ENCODE peak calls at places on chromosome 11, in seven cellular contexts. W is CD8-positive, alpha-beta T cell; P is breast epithelium; O is neural progenitor cell; E is upper lobe of right lung; F is iPS DF 6.9; T is lower lobe of right lung. Y is an unnamed sample.

GRCh38 chr11:43790444-43790794 is 90.2 kb upstream of the ALKBH3 start:
- DNase-seq in T (no peak), W (no peak), O (no peak), P (no peak), F (no peak), E (no peak), Y (no peak)

GRCh38 chr11:65468874-65469333 is 29.9 kb upstream of the MALAT1 start:
- DNase-seq in W (peak), P (peak), F (no peak), O (peak), E (peak), T (peak), Y (no peak)

GRCh38 chr11:123056835-123057491 is 5.0 kb downstream of the HSPA8 start:
- DNase-seq in E (no peak), W (no peak), T (no peak), O (no peak), P (no peak), F (no peak), Y (no peak)

GRCh38 chr11:117172678-117173421 is 5.7 kb upstream of the SIDT2 start:
- DNase-seq in F (no peak), T (no peak), P (no peak), E (no peak), W (no peak), O (no peak), Y (no peak)

GRCh38 chr11:69587454-69588081 is 53.4 kb upstream of the CCND1 start:
- DNase-seq in E (no peak), W (no peak), P (no peak), F (no peak), T (no peak), O (no peak), Y (no peak)

GRCh38 chr11:70187771-70188170 is 15.3 kb upstream of the FADD start:
- DNase-seq in F (no peak), P (no peak), E (no peak), T (no peak), O (no peak), W (no peak), Y (no peak)

GRCh38 chr11:134738581-134738980 is 326.5 kb upstream of the B3GAT1 start:
- DNase-seq in W (no peak), F (no peak), O (no peak), T (no peak), E (no peak), P (no peak), Y (no peak)

GRCh38 chr11:6443269-6444003 is 2.6 kb upstream of the HPX start:
- DNase-seq in P (no peak), W (peak), F (peak), T (peak), O (peak), E (peak), Y (peak)

GRCh38 chr11:129766858-129767604 is 48.6 kb upstream of the TMEM45B start:
- DNase-seq in T (no peak), E (no peak), F (peak), P (no peak), O (peak), W (no peak), Y (no peak)

GRCh38 chr11:20213790-20214189 is 53.5 kb upstream of the DBX1 start:
- DNase-seq in F (no peak), W (no peak), P (no peak), E (no peak), T (no peak), O (no peak), Y (no peak)

GRCh38 chr11:118129475-118130196 is 23.0 kb downstream of the SCN4B start:
- DNase-seq in W (no peak), T (no peak), P (no peak), O (no peak), E (peak), F (no peak), Y (no peak)

GRCh38 chr11:16791494-16791961 is 53.1 kb downstream of the C11orf58 start:
- DNase-seq in W (no peak), T (peak), E (no peak), F (no peak), P (no peak), O (no peak), Y (no peak)

GRCh38 chr11:128506384-128506783 is 81.0 kb downstream of the ETS1 start:
- DNase-seq in P (no peak), E (no peak), W (peak), O (no peak), F (no peak), T (no peak), Y (no peak)

GRCh38 chr11:68106165-68106940 is 14.8 kb downstream of the CHKA start:
- DNase-seq in W (no peak), F (no peak), E (no peak), O (no peak), T (no peak), P (no peak), Y (no peak)

GRCh38 chr11:16873289-16873688 is 134.8 kb downstream of the C11orf58 start:
- DNase-seq in P (no peak), W (no peak), E (no peak), O (no peak), F (no peak), T (no peak), Y (no peak)

GRCh38 chr11:12275818-12276217 is 101.6 kb upstream of the PARVA start:
- DNase-seq in F (no peak), P (peak), T (no peak), W (no peak), E (no peak), O (no peak), Y (no peak)

GRCh38 chr11:134098566-134099184 is 29.8 kb downstream of the JAM3 start:
- DNase-seq in W (no peak), P (no peak), O (no peak), T (no peak), E (no peak), F (no peak), Y (no peak)

GRCh38 chr11:25535462-25535861 is 796.5 kb upstream of the ANO3 start:
- DNase-seq in F (no peak), P (no peak), W (no peak), O (no peak), T (no peak), E (no peak), Y (no peak)

GRCh38 chr11:13221722-13222121 is 55.9 kb upstream of the BMAL1 start:
- DNase-seq in E (no peak), F (no peak), O (peak), T (no peak), W (no peak), P (no peak), Y (no peak)

GRCh38 chr11:15688351-15688792 is 573.6 kb downstream of the INSC start:
- DNase-seq in E (no peak), F (no peak), W (no peak), P (no peak), O (no peak), T (no peak), Y (no peak)

GRCh38 chr11:126160345-126161145 is 50.9 kb downstream of the RPUSD4 start:
- DNase-seq in E (no peak), P (no peak), T (no peak), O (peak), W (no peak), F (no peak), Y (no peak)

GRCh38 chr11:35944503-35945136 is 758 bp downstream of the LDLRAD3 start:
- DNase-seq in O (peak), T (peak), W (no peak), E (peak), P (no peak), F (no peak), Y (peak)

GRCh38 chr11:3146612-3147256 is 18.4 kb downstream of the OSBPL5 start:
- DNase-seq in O (no peak), F (no peak), W (no peak), P (no peak), E (no peak), T (no peak), Y (no peak)

GRCh38 chr11:64284962-64285884 is at the start of gene GPR137:
- DNase-seq in E (peak), P (peak), T (peak), W (peak), F (no peak), O (peak), Y (peak)

GRCh38 chr11:44977493-44977984 is 26.9 kb upstream of the TP53I11 start:
- DNase-seq in T (no peak), F (no peak), E (no peak), P (no peak), O (peak), W (no peak), Y (no peak)

GRCh38 chr11:100942016-100942415 is 187.6 kb downstream of the PGR start:
- DNase-seq in E (no peak), T (no peak), O (no peak), P (peak), F (no peak), W (no peak), Y (no peak)

GRCh38 chr11:124612567-124613245 is 1.5 kb downstream of the PANX3 start:
- DNase-seq in T (no peak), W (no peak), E (no peak), P (no peak), F (no peak), O (peak), Y (no peak)

GRCh38 chr11:17760102-17761029 is 25.8 kb downstream of the KCNC1 start:
- DNase-seq in W (no peak), T (no peak), F (peak), P (no peak), O (peak), E (no peak), Y (no peak)

GRCh38 chr11:123377355-123377754 is 52.7 kb upstream of the GRAMD1B start:
- DNase-seq in P (no peak), F (no peak), O (no peak), T (no peak), W (no peak), E (no peak), Y (no peak)

GRCh38 chr11:134369656-134370525 is 38.1 kb downstream of the GLB1L2 start:
- DNase-seq in P (peak), T (peak), O (no peak), E (peak), W (no peak), F (no peak), Y (no peak)

GRCh38 chr11:11944444-11944843 is 64.0 kb downstream of the DKK3 start:
- DNase-seq in O (no peak), F (no peak), W (no peak), E (no peak), T (no peak), P (no peak), Y (no peak)

GRCh38 chr11:62656801-62657429 is 3.8 kb upstream of the INTS5 start:
- DNase-seq in O (no peak), E (no peak), W (no peak), T (no peak), P (no peak), F (no peak), Y (no peak)

GRCh38 chr11:62648967-62649364 is 2.6 kb upstream of the GANAB start:
- DNase-seq in E (no peak), O (no peak), P (no peak), T (no peak), W (no peak), F (no peak), Y (no peak)

GRCh38 chr11:62649486-62649885 is 3.1 kb upstream of the GANAB start:
- DNase-seq in P (no peak), O (no peak), F (no peak), W (no peak), T (no peak), E (no peak), Y (no peak)

GRCh38 chr11:62652156-62653006 is 721 bp downstream of the INTS5 start:
- DNase-seq in F (no peak), O (no peak), E (no peak), T (no peak), P (no peak), W (peak), Y (no peak)

DNA sequence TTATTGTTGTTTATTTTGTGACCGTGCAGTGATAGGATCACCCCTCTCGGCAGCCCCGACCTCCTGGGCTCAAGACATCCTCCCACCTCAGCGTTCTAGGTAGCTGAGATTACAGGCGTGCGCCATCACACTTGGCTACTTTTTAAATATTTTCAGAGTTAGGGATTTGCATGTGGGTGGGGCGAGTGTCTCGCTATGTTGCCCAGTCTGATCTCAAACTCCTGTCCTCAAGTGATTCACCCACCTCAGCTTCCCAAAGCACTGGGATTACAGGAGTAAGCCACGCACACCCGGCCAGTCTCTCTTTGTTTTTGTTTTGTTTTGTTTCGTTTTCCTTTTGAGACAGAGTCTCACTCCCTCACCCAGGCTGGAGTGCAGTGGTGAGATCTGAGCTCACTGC is 1.2 kb upstream of the INTS5 start:
- DNase-seq in T (no peak), P (no peak), E (no peak), W (no peak), F (no peak), O (no peak), Y (no peak)
- H3K27ac ChIP-seq in T (no peak), P (no peak), E (no peak), W (no peak), F (no peak), O (no peak), Y (no peak)

GRCh38 chr11:111518668-111519067 is 4.1 kb downstream of the HOATZ start:
- DNase-seq in T (no peak), E (no peak), F (no peak), P (no peak), W (no peak), O (no peak), Y (no peak)

GRCh38 chr11:111521132-111521531 is 6.6 kb downstream of the HOATZ start:
- DNase-seq in W (no peak), P (no peak), T (no peak), E (no peak), O (no peak), F (no peak), Y (no peak)

GRCh38 chr11:111522426-111522825 is 7.8 kb downstream of the HOATZ start:
- DNase-seq in P (no peak), E (no peak), O (no peak), F (no peak), T (no peak), W (no peak), Y (no peak)

GRCh38 chr11:111523343-111523742 is 8.8 kb downstream of the HOATZ start:
- DNase-seq in E (no peak), F (no peak), P (no peak), T (no peak), W (no peak), O (no peak), Y (no peak)

DNA sequence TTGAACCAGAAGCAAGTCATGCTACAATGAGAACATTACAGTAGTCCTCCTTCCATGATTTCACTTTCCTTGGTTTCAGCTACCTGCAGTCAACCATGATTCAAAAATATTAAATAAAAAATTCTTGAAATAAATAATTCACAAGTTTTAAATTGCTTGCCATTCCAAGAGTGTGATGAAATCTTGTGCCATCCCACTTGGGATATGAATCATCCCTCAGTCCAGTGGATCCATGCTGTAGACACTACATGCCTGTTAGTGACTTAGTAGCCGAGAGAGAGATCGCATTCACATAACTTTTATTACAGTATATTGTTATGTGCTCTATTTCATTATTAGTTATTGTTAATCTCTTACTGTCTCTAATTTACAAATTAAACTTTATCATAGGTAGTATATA is 6.0 kb downstream of the HOATZ start:
- DNase-seq in F (no peak), E (no peak), O (no peak), W (no peak), P (no peak), T (no peak), Y (no peak)
- H3K27ac ChIP-seq in F (no peak), E (no peak), O (no peak), W (no peak), P (no peak), T (no peak), Y (no peak)

GRCh38 chr11:106276126-106276525 is 198.7 kb downstream of the AASDHPPT start:
- DNase-seq in O (no peak), F (no peak), T (no peak), E (no peak), W (no peak), P (no peak), Y (no peak)

GRCh38 chr11:106275151-106275550 is 197.7 kb downstream of the AASDHPPT start:
- DNase-seq in O (no peak), E (no peak), F (no peak), T (no peak), P (no peak), W (no peak), Y (no peak)

GRCh38 chr11:106278391-106278790 is 200.9 kb downstream of the AASDHPPT start:
- DNase-seq in T (no peak), W (no peak), F (no peak), O (no peak), E (no peak), P (no peak), Y (no peak)

GRCh38 chr11:106280041-106280440 is 202.6 kb downstream of the AASDHPPT start:
- DNase-seq in O (peak), P (no peak), F (no peak), T (no peak), E (no peak), W (no peak), Y (no peak)

GRCh38 chr11:106276859-106277436 is 199.5 kb downstream of the AASDHPPT start:
- DNase-seq in P (no peak), F (no peak), O (peak), T (no peak), E (no peak), W (no peak), Y (no peak)
- H3K27ac ChIP-seq in P (no peak), F (no peak), O (no peak), T (no peak), E (no peak), W (no peak), Y (no peak)

DNA sequence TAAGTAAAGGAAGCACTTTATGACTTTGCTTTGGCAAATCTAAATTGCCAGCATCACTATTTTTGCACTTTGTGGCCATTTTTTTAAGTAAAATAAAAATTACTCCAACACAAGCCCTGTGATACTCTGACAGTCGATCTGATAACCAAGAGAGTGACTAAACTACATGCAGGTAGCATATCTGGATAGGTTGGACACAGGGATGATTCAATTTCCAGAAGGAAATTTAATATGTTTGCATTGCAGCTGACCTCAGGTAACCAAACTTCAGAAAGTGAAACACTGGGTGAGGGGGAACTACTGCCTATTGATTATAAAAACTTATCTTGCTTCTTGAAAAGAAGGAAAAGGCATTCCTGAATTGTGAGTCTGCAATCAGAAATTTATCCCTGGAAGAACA is 13.9 kb downstream of the OR5B3 start:
- DNase-seq in O (no peak), P (no peak), T (no peak), F (no peak), E (no peak), W (no peak), Y (no peak)
- H3K27ac ChIP-seq in O (no peak), P (no peak), T (no peak), F (no peak), E (no peak), W (no peak), Y (no peak)

DNA sequence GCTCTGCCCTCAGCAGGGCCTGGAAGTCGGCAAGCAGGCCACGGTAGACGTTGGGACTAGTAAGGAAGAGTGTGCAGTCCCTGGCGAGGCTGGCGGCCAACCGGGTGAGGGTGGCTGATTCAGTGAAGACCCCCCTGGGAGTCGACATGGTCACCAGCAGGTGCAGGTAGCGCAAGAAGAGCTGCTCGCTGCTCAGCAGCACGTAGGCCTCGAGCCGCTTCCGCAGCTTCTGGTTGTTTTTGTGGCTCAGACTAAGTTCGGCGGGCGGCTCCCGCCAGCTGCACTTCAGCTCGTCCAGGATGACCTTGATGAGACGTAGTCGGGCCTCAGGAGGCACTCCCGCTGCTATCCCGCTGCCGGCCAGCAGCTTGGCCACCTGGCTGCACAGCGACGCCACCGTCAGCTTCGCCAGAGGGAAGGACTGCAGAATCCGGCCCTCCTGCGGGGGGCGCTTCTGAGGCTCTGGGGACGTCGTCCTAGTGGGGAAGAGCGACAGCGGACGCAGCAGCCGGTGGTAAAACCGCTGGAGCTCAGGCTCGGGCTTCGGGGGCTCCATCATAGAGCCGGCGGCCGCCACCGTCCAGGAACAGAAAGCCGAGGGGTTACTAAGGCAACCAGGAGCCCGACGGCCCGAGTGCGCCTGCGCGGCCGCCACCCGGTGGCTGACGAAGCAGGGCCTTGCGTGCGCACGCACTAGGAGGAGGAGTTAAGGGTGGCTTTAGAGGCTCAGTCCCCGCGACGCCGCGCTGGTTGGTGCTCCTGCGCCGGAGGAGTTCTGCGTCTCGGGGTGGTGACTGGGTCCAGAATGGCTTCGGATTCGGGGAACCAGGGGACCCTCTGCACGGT is at the start of the genes CCDC87 and CCS:
- DNase-seq in T (peak), P (peak), O (peak), F (peak), W (peak), E (peak), Y (peak)
- H3K27ac ChIP-seq in T (peak), P (peak), O (no peak), F (no peak), W (peak), E (peak), Y (peak)

GRCh38 chr11:120215634-120216033 is 4.8 kb downstream of the OAF start:
- DNase-seq in O (no peak), F (no peak), T (no peak), W (no peak), E (no peak), P (no peak), Y (no peak)

GRCh38 chr11:120212926-120213325 is 2.1 kb downstream of the OAF start:
- DNase-seq in W (no peak), E (no peak), T (no peak), F (no peak), O (peak), P (no peak), Y (no peak)

GRCh38 chr11:120216426-120217102 is 5.7 kb downstream of the OAF start:
- DNase-seq in E (no peak), F (no peak), O (no peak), W (no peak), P (no peak), T (no peak), Y (no peak)

GRCh38 chr11:120212259-120212888 is 1.5 kb downstream of the OAF start:
- DNase-seq in P (no peak), F (no peak), W (no peak), T (no peak), E (no peak), O (no peak), Y (no peak)

DNA sequence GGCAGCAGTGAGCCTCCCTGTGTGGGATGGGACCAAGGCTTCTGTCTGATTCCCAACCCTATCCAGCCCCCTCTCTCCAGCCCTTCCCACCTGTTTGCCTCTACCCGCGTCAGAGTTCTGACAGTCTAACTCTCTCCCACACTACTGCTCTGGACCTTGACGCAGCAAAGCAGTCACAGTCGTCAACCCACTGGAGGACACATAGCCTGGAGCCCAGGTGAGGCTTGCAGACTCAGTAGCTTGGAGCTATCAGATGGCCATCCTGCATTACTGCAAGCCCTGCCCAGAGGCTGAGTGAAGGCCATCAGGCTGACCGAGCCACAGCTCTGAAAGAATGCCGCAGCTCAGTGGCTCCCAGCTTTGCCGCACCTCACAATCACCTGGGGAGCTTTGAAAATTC is 3.7 kb downstream of the OAF start:
- DNase-seq in P (no peak), E (no peak), T (no peak), O (no peak), W (no peak), F (no peak), Y (no peak)
- H3K27ac ChIP-seq in P (peak), E (no peak), T (no peak), O (no peak), W (no peak), F (no peak), Y (no peak)